ENCODE peak calls at places on chromosomes 16 and 17, in five cellular contexts. P is colonic mucosa, L is adrenal gland, A is right atrium auricular region, F is right lobe of liver. K is an unnamed sample.

GRCh38 chr16:84785843-84786538 is 33.8 kb upstream of the CRISPLD2 start:
- DNase-seq in P (peak; percentile 65), L (no peak), A (no peak), F (no peak), K (peak; percentile 70)

GRCh38 chr17:301681-302299 is 50.8 kb downstream of the RPH3AL start:
- DNase-seq in P (peak; percentile 51), L (no peak), A (peak; percentile 71), F (peak; percentile 7), K (peak; percentile 69)

GRCh38 chr17:4739122-4740024 is at the start of the genes CXCL16 and ZMYND15:
- DNase-seq in P (peak; percentile 77), L (peak; percentile 77), A (no peak), F (peak; percentile 79), K (peak; percentile 77)

GRCh38 chr16:59412275-59412841 is 678.2 kb upstream of the GOT2 start:
- DNase-seq in P (no peak), L (no peak), A (no peak), F (no peak), K (no peak)

GRCh38 chr17:42744283-42744805 is 496 bp downstream of the EZH1 start:
- DNase-seq in P (peak; percentile 79), L (peak; percentile 83), A (peak; percentile 76), F (peak; percentile 87), K (peak; percentile 82)

GRCh38 chr17:21285164-21286065 is 904 bp downstream of the MAP2K3 start:
- DNase-seq in P (peak; percentile 63), L (peak; percentile 85), A (no peak), F (peak; percentile 46), K (peak; percentile 45)

GRCh38 chr16:81806696-81807095 is 27.6 kb downstream of the PLCG2 start:
- DNase-seq in P (no peak), L (no peak), A (no peak), F (no peak), K (no peak)

GRCh38 chr16:8958344-8958808 is 5.3 kb downstream of the USP7 start:
- DNase-seq in P (peak; percentile 44), L (peak; percentile 74), A (peak; percentile 68), F (no peak), K (no peak)

GRCh38 chr16:88378401-88378800 is 4.4 kb upstream of the ZNF469 start:
- DNase-seq in P (no peak), L (no peak), A (no peak), F (peak; percentile 5), K (no peak)

DNA sequence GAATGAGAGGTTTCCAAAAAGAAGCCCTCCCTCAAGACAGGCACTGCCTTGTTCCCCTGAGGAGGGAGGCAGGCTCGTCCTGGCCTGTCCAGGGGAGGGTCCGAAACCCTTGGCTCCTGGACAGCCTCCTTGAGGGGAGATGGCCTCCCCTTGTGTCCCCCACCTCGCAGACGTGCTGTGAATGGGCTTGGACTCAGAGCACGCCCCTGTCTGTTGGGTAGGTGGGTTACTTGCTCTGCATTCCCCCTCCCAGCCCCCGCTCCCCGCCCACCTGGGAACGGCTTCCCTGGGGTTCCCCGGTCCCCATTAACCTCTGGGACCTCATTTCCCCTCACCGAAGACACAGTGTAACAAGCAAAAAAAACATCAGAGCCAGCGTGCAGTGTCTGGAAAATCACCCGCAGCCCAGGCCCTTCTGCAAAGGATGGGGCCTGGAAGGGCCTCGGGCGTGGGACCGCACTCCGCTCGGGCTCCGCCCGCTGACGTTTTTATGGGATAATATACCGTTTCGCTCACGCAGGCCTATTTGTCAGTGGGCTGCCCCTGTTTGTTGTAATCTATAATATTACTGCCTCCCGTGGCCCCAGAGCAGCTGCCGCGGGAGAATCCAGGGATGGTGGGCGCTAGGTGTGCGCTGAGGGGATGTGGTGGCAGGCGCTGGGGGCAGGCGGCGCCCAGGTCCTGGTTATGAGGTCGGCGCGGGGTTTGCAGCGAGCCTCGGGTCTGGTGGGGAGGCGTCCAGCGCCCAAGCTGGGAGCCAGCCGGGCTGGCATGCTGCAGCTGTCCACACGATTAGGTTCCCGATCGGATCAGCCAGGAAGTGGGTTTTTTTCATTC is 11.1 kb downstream of the BAHCC1 start:
- DNase-seq in P (peak; percentile 65), L (no peak), A (no peak), F (no peak), K (no peak)
- H3K4me3 ChIP-seq in P (peak overlapping the region; percentile 5), L (no peak overlapping the region), A (no peak overlapping the region), F (no peak overlapping the region), K (no peak overlapping the region)

GRCh38 chr17:70934834-70935233 is 765.5 kb downstream of the KCNJ2 start:
- DNase-seq in P (no peak), L (no peak), A (no peak), F (no peak), K (no peak)
- H3K4me1 ChIP-seq in P (no peaks in the 10 kb centered on the region), L (no peaks in the 10 kb centered on the region), A (no peaks in the 10 kb centered on the region), F (no peaks in the 10 kb centered on the region), K (no peaks in the 10 kb centered on the region)

GRCh38 chr16:75258807-75259141 is 7.3 kb upstream of the BCAR1 start:
- DNase-seq in P (no peak), L (no peak), A (no peak), F (no peak), K (no peak)

GRCh38 chr16:75256871-75257343 is 5.5 kb upstream of the BCAR1 start:
- DNase-seq in P (no peak), L (peak; percentile 76), A (no peak), F (no peak), K (no peak)

GRCh38 chr16:75257886-75258806 is 6.7 kb upstream of the BCAR1 start:
- DNase-seq in P (no peak), L (no peak), A (no peak), F (no peak), K (no peak)

GRCh38 chr16:75254359-75254837 is 3.0 kb upstream of the BCAR1 start:
- DNase-seq in P (peak; percentile 76), L (peak; percentile 84), A (no peak), F (peak; percentile 47), K (peak; percentile 35)

DNA sequence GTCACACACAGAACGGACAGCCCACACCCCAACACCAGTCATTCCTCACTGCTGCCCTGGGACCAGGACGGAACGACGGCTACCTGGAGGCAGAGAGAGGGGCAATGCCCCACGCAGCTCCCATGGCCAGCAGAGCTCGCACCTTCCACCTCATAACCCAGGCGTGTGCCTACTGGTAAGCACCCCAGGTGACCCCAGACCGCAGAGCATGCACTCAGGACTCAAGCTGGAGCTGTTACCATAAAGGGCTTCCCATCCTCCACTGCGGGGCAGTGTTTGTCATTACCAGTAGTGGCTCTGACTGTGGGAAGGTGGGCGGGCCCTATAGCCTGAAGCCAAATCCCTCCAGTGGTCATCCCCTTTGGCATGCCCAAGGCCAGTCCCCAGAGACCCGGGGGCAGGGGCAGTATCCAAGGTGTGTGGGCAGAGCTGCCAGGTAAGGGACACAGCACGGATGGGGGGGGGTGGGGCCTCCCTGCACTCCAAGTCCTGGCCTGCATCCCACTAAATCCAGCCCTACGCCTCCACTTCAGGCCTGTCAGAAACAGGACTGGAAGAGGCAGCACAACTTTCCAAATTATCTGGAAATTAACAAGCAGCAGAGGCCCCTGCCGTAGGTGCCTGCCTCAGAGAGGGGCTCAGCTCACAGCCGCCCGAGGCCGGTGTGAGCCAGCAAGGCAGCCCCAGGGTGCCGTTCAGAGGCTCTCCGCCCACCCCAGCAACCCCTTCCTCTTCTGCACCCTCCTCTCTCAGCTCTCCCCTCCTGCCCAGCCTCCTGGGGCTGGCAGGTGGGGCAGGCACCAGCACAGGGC is 4.8 kb upstream of the BCAR1 start:
- DNase-seq in P (no peak), L (peak; percentile 64), A (no peak), F (no peak), K (no peak)
- H3K27ac ChIP-seq in P (no peak overlapping the region), L (peak overlapping the region; percentile 28), A (peak overlapping the region; percentile 43), F (peak overlapping the region; percentile 29), K (peak overlapping the region; percentile 41)

DNA sequence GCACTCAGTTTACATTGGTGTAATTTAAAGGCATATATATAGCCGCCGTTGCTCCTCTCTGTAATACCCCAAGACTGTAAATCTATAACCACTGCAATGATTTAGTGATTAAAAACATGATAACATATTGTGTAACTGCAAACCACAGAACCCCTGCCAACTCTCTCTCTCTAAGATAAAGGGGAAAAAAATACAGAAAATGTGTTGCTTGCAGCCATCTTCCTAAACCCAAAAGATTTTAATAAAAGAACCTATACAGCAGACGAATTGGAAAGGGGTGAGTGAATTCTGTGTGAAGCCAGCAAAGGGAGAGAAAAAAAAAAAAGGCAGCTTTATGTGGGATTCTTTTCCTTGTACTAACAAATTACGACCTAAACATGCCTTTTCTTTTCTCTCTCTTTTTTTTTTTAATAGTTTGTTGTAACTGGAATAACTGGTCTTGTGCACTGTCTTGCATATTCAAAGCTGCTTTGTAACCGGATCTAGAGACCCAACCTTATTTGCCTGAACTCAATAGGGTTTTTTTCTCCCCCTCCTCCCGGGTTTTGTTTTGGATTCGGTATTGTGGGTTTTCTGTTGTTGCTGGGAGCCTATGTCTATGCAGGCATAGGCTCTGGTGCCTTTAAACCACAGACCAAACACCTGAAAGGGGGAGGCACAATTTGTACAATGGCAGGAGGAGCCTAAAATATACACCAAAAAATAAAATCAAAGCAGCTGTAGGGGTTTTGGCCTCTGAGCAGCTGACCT is 7.0 kb upstream of the ZFHX3 start:
- DNase-seq in P (no peak), L (no peak), A (no peak), F (no peak), K (no peak)
- H3K4me3 ChIP-seq in P (no peak overlapping the region), L (no peak overlapping the region), A (peak overlapping the region; percentile 81), F (peak overlapping the region; percentile 22), K (no peak overlapping the region)

GRCh38 chr17:76697702-76698465 is 12.9 kb downstream of the MXRA7 start:
- DNase-seq in P (no peak), L (peak; percentile 75), A (no peak), F (no peak), K (no peak)

GRCh38 chr17:76700290-76700626 is 10.5 kb downstream of the MXRA7 start:
- DNase-seq in P (no peak), L (no peak), A (no peak), F (no peak), K (no peak)

GRCh38 chr17:76701471-76701967 is 9.2 kb downstream of the MXRA7 start:
- DNase-seq in P (no peak), L (no peak), A (no peak), F (no peak), K (no peak)

GRCh38 chr17:76702941-76703637 is 7.7 kb downstream of the MXRA7 start:
- DNase-seq in P (no peak), L (peak; percentile 82), A (no peak), F (no peak), K (no peak)

GRCh38 chr17:76700627-76701470 is 9.9 kb downstream of the MXRA7 start:
- DNase-seq in P (no peak), L (peak; percentile 88), A (peak; percentile 92), F (no peak), K (no peak)
- H3K4me1 ChIP-seq in P (no peaks in the 10 kb centered on the region), L (peaks cover 75% of the 10 kb centered on the region), A (no peaks in the 10 kb centered on the region), F (no peaks in the 10 kb centered on the region), K (no peaks in the 10 kb centered on the region)